ENCODE peak calls at places on chromosome 4, in eight cellular contexts. B is H9, H is AG10803, D is head of caudate nucleus, T is hepatocyte, U is NCI-H1092, K is anterior cingulate cortex, R is aorta. O is an unnamed sample.

GRCh38 chr4:926538-926937 is 5.6 kb downstream of the GAK start:
- DNase-seq in T (peak), B (peak), H (no peak), D (no peak), R (peak), U (no peak), K (no peak), O (peak)

GRCh38 chr4:83114576-83114975 is at the start of gene PLAC8:
- DNase-seq in D (no peak), R (no peak), B (no peak), U (peak), T (peak), H (no peak), K (no peak), O (no peak)

GRCh38 chr4:178293601-178294000 is 851.4 kb upstream of the AGA start:
- DNase-seq in H (no peak), R (no peak), D (no peak), B (no peak), U (no peak), K (no peak), T (no peak), O (no peak)

GRCh38 chr4:108762559-108763225 is at the start of gene ETNPPL:
- DNase-seq in H (no peak), D (peak), U (no peak), B (peak), T (peak), R (peak), K (no peak), O (peak)

GRCh38 chr4:183553601-183554345 is 48.9 kb downstream of the ING2 start:
- DNase-seq in B (no peak), U (no peak), T (no peak), H (no peak), D (no peak), R (peak), K (no peak), O (no peak)

GRCh38 chr4:74933562-74934015 is 673 bp downstream of the PARM1 start:
- DNase-seq in D (peak), T (peak), H (no peak), K (no peak), R (peak), B (peak), U (no peak), O (no peak)

GRCh38 chr4:106273831-106274230 is 42.2 kb downstream of the TBCK start:
- DNase-seq in H (peak), U (no peak), D (no peak), R (no peak), B (no peak), T (no peak), K (no peak), O (no peak)

GRCh38 chr4:122450847-122451246 is 5.7 kb downstream of the IL2 start:
- DNase-seq in D (no peak), R (no peak), U (no peak), B (peak), T (peak), K (no peak), H (peak), O (peak)

GRCh38 chr4:176790398-176790797 is 2.3 kb downstream of the VEGFC start:
- DNase-seq in B (no peak), H (no peak), U (no peak), D (no peak), R (no peak), T (no peak), K (no peak), O (no peak)

GRCh38 chr4:6343950-6344408 is 74.3 kb downstream of the WFS1 start:
- DNase-seq in K (no peak), R (peak), D (no peak), H (peak), U (no peak), B (peak), T (peak), O (no peak)

GRCh38 chr4:7581477-7581876 is 146.7 kb upstream of the PSAPL1 start:
- DNase-seq in H (no peak), R (no peak), B (peak), T (peak), U (no peak), K (no peak), D (no peak), O (peak)

GRCh38 chr4:15253346-15253745 is 174.5 kb upstream of the C1QTNF7 start:
- DNase-seq in T (no peak), U (no peak), D (no peak), B (no peak), R (no peak), K (no peak), H (no peak), O (no peak)

GRCh38 chr4:95594629-95595028 is 45.9 kb upstream of the UNC5C start:
- DNase-seq in D (no peak), K (no peak), U (no peak), B (no peak), T (no peak), H (no peak), R (no peak), O (no peak)

GRCh38 chr4:8916251-8916913 is 44.7 kb upstream of the HMX1 start:
- DNase-seq in R (peak), T (peak), D (no peak), B (peak), H (no peak), U (no peak), K (no peak), O (no peak)

GRCh38 chr4:8759987-8760386 is 111.7 kb downstream of the HMX1 start:
- DNase-seq in T (no peak), H (no peak), K (no peak), B (no peak), R (peak), D (no peak), U (no peak), O (peak)

GRCh38 chr4:36551697-36552214 is 270.3 kb downstream of the DTHD1 start:
- DNase-seq in B (no peak), K (no peak), H (no peak), R (no peak), U (no peak), T (no peak), D (no peak), O (no peak)

GRCh38 chr4:166198921-166199320 is 325.9 kb downstream of the TLL1 start:
- DNase-seq in U (no peak), R (no peak), D (no peak), B (no peak), K (no peak), T (no peak), H (no peak), O (no peak)

GRCh38 chr4:86685401-86685800 is 91.3 kb downstream of the PTPN13 start:
- DNase-seq in H (peak), U (no peak), B (no peak), T (peak), D (no peak), K (no peak), R (no peak), O (no peak)

GRCh38 chr4:3405176-3405575 is 36.6 kb upstream of the HGFAC start:
- DNase-seq in K (no peak), R (peak), D (no peak), T (no peak), U (no peak), B (no peak), H (no peak), O (no peak)

GRCh38 chr4:124537971-124538370 is 174.6 kb downstream of the ANKRD50 start:
- DNase-seq in T (no peak), K (no peak), H (no peak), B (no peak), R (no peak), U (no peak), D (no peak), O (no peak)

GRCh38 chr4:186725422-186726149 is 1.9 kb upstream of the FAT1 start:
- DNase-seq in D (peak), K (peak), R (peak), H (peak), T (peak), B (peak), U (peak), O (peak)

GRCh38 chr4:142402156-142402555 is 443.9 kb downstream of the INPP4B start:
- DNase-seq in D (no peak), H (peak), R (no peak), B (no peak), K (no peak), T (no peak), U (no peak), O (no peak)

GRCh38 chr4:128424524-128425195 is 137.0 kb upstream of the PGRMC2 start:
- DNase-seq in K (no peak), U (no peak), R (no peak), D (no peak), T (no peak), B (no peak), H (peak), O (no peak)

GRCh38 chr4:176185068-176185467 is 10.3 kb downstream of the SPATA4 start:
- DNase-seq in D (no peak), H (peak), R (no peak), B (no peak), K (no peak), T (no peak), U (no peak), O (no peak)

GRCh38 chr4:82044141-82044993 is 329.4 kb downstream of the HNRNPD start:
- DNase-seq in H (peak), U (peak), B (peak), R (peak), K (peak), T (peak), D (peak), O (peak)

GRCh38 chr4:117700111-117700892 is 334.0 kb upstream of the NDST3 start:
- DNase-seq in K (no peak), H (no peak), B (no peak), T (no peak), U (no peak), D (no peak), R (no peak), O (no peak)

O was measured in WTC11.